ENCODE peak calls at places on chromosomes 4 and X, in four cellular contexts. One of them, this sample, is unnamed.

GRCh38 chrX:134625315-134625718 is 33.0 kb downstream of the PLAC1 start:
- DNase-seq in upper lobe of left lung: no peak
- DNase-seq in WTC11: no peak
- DNase-seq in stimulated activated CD8-positive, alpha-beta memory T cell treated with anti-CD3 and anti-CD28 coated beads, Interleukin-2, amount 100 ng/mL, for 48 hours: no peak
- DNase-seq in this sample: no peak

GRCh38 chr4:90074322-90074886 is 52.8 kb upstream of the CCSER1 start:
- DNase-seq in upper lobe of left lung: no peak
- DNase-seq in WTC11: no peak
- DNase-seq in stimulated activated CD8-positive, alpha-beta memory T cell treated with anti-CD3 and anti-CD28 coated beads, Interleukin-2, amount 100 ng/mL, for 48 hours: no peak
- DNase-seq in this sample: peak; percentile 56

GRCh38 chrX:44244008-44244407 is 99.5 kb downstream of the EFHC2 start:
- DNase-seq in upper lobe of left lung: no peak
- DNase-seq in WTC11: no peak
- DNase-seq in stimulated activated CD8-positive, alpha-beta memory T cell treated with anti-CD3 and anti-CD28 coated beads, Interleukin-2, amount 100 ng/mL, for 48 hours: no peak
- DNase-seq in this sample: peak; percentile 28

GRCh38 chr4:7103031-7103598 is 35.3 kb upstream of the GRPEL1 start:
- DNase-seq in upper lobe of left lung: peak; percentile 92
- DNase-seq in WTC11: peak; percentile 87
- DNase-seq in stimulated activated CD8-positive, alpha-beta memory T cell treated with anti-CD3 and anti-CD28 coated beads, Interleukin-2, amount 100 ng/mL, for 48 hours: peak; percentile 82
- DNase-seq in this sample: peak; percentile 95

GRCh38 chrX:103688949-103689348 is 2.5 kb upstream of the MORF4L2 start:
- DNase-seq in upper lobe of left lung: no peak
- DNase-seq in WTC11: no peak
- DNase-seq in stimulated activated CD8-positive, alpha-beta memory T cell treated with anti-CD3 and anti-CD28 coated beads, Interleukin-2, amount 100 ng/mL, for 48 hours: no peak
- DNase-seq in this sample: peak; percentile 61

GRCh38 chrX:80431502-80431832 is 11.2 kb downstream of the TENT5D start:
- DNase-seq in upper lobe of left lung: no peak
- DNase-seq in WTC11: no peak
- DNase-seq in stimulated activated CD8-positive, alpha-beta memory T cell treated with anti-CD3 and anti-CD28 coated beads, Interleukin-2, amount 100 ng/mL, for 48 hours: no peak
- DNase-seq in this sample: no peak

GRCh38 chr4:108762559-108763225 is at the start of gene ETNPPL:
- DNase-seq in upper lobe of left lung: no peak
- DNase-seq in WTC11: peak; percentile 79
- DNase-seq in stimulated activated CD8-positive, alpha-beta memory T cell treated with anti-CD3 and anti-CD28 coated beads, Interleukin-2, amount 100 ng/mL, for 48 hours: no peak
- DNase-seq in this sample: peak; percentile 85

GRCh38 chr4:173518419-173519102 is 11.5 kb downstream of the HAND2 start:
- DNase-seq in upper lobe of left lung: no peak
- DNase-seq in WTC11: no peak
- DNase-seq in stimulated activated CD8-positive, alpha-beta memory T cell treated with anti-CD3 and anti-CD28 coated beads, Interleukin-2, amount 100 ng/mL, for 48 hours: no peak
- DNase-seq in this sample: peak; percentile 47

GRCh38 chr4:142778430-142778829 is 67.7 kb downstream of the INPP4B start:
- DNase-seq in upper lobe of left lung: no peak
- DNase-seq in WTC11: no peak
- DNase-seq in stimulated activated CD8-positive, alpha-beta memory T cell treated with anti-CD3 and anti-CD28 coated beads, Interleukin-2, amount 100 ng/mL, for 48 hours: no peak
- DNase-seq in this sample: no peak

GRCh38 chrX:12771445-12772069 is 19.7 kb upstream of the PRPS2 start:
- DNase-seq in upper lobe of left lung: peak; percentile 60
- DNase-seq in WTC11: peak; percentile 66
- DNase-seq in stimulated activated CD8-positive, alpha-beta memory T cell treated with anti-CD3 and anti-CD28 coated beads, Interleukin-2, amount 100 ng/mL, for 48 hours: peak; percentile 46
- DNase-seq in this sample: peak; percentile 84

GRCh38 chrX:72705814-72706213 is 8.3 kb downstream of the PHKA1 start:
- DNase-seq in upper lobe of left lung: no peak
- DNase-seq in WTC11: no peak
- DNase-seq in stimulated activated CD8-positive, alpha-beta memory T cell treated with anti-CD3 and anti-CD28 coated beads, Interleukin-2, amount 100 ng/mL, for 48 hours: no peak
- DNase-seq in this sample: no peak

GRCh38 chr4:123200417-123200945 is 196.1 kb upstream of the SPRY1 start:
- DNase-seq in upper lobe of left lung: no peak
- DNase-seq in WTC11: no peak
- DNase-seq in stimulated activated CD8-positive, alpha-beta memory T cell treated with anti-CD3 and anti-CD28 coated beads, Interleukin-2, amount 100 ng/mL, for 48 hours: no peak
- DNase-seq in this sample: no peak

GRCh38 chr4:41209187-41209586 is 5.2 kb downstream of the APBB2 start:
- DNase-seq in upper lobe of left lung: peak; percentile 36
- DNase-seq in WTC11: no peak
- DNase-seq in stimulated activated CD8-positive, alpha-beta memory T cell treated with anti-CD3 and anti-CD28 coated beads, Interleukin-2, amount 100 ng/mL, for 48 hours: no peak
- DNase-seq in this sample: no peak

GRCh38 chrX:154799554-154800348 is 5.5 kb downstream of the MPP1 start:
- DNase-seq in upper lobe of left lung: no peak
- DNase-seq in WTC11: no peak
- DNase-seq in stimulated activated CD8-positive, alpha-beta memory T cell treated with anti-CD3 and anti-CD28 coated beads, Interleukin-2, amount 100 ng/mL, for 48 hours: no peak
- DNase-seq in this sample: peak; percentile 80

GRCh38 chrX:107450823-107451509 is 1.5 kb downstream of the FRMPD3 start:
- DNase-seq in upper lobe of left lung: no peak
- DNase-seq in WTC11: peak; percentile 76
- DNase-seq in stimulated activated CD8-positive, alpha-beta memory T cell treated with anti-CD3 and anti-CD28 coated beads, Interleukin-2, amount 100 ng/mL, for 48 hours: no peak
- DNase-seq in this sample: peak; percentile 82

GRCh38 chr4:88698539-88698938 is 910 bp upstream of the NAP1L5 start:
- DNase-seq in upper lobe of left lung: no peak
- DNase-seq in WTC11: no peak
- DNase-seq in stimulated activated CD8-positive, alpha-beta memory T cell treated with anti-CD3 and anti-CD28 coated beads, Interleukin-2, amount 100 ng/mL, for 48 hours: no peak
- DNase-seq in this sample: no peak

GRCh38 chr4:123127865-123128264 is 205.5 kb upstream of the NUDT6 start:
- DNase-seq in upper lobe of left lung: no peak
- DNase-seq in WTC11: no peak
- DNase-seq in stimulated activated CD8-positive, alpha-beta memory T cell treated with anti-CD3 and anti-CD28 coated beads, Interleukin-2, amount 100 ng/mL, for 48 hours: no peak
- DNase-seq in this sample: no peak

GRCh38 chrX:110006826-110007375 is 4.0 kb downstream of the TMEM164 start:
- DNase-seq in upper lobe of left lung: no peak
- DNase-seq in WTC11: no peak
- DNase-seq in stimulated activated CD8-positive, alpha-beta memory T cell treated with anti-CD3 and anti-CD28 coated beads, Interleukin-2, amount 100 ng/mL, for 48 hours: no peak
- DNase-seq in this sample: no peak

GRCh38 chr4:187618701-187619278 is 376.8 kb upstream of the ZFP42 start:
- DNase-seq in upper lobe of left lung: no peak
- DNase-seq in WTC11: no peak
- DNase-seq in stimulated activated CD8-positive, alpha-beta memory T cell treated with anti-CD3 and anti-CD28 coated beads, Interleukin-2, amount 100 ng/mL, for 48 hours: no peak
- DNase-seq in this sample: no peak

GRCh38 chrX:40173662-40174593 is 76.2 kb upstream of the BCOR start:
- DNase-seq in upper lobe of left lung: peak; percentile 83
- DNase-seq in WTC11: peak; percentile 38
- DNase-seq in stimulated activated CD8-positive, alpha-beta memory T cell treated with anti-CD3 and anti-CD28 coated beads, Interleukin-2, amount 100 ng/mL, for 48 hours: no peak
- DNase-seq in this sample: peak; percentile 50

GRCh38 chr4:8639021-8639420 is 46.5 kb downstream of the CPZ start:
- DNase-seq in upper lobe of left lung: no peak
- DNase-seq in WTC11: peak; percentile 7
- DNase-seq in stimulated activated CD8-positive, alpha-beta memory T cell treated with anti-CD3 and anti-CD28 coated beads, Interleukin-2, amount 100 ng/mL, for 48 hours: no peak
- DNase-seq in this sample: no peak

GRCh38 chr4:157222764-157223145 is 2.2 kb downstream of the GRIA2 start:
- DNase-seq in upper lobe of left lung: no peak
- DNase-seq in WTC11: no peak
- DNase-seq in stimulated activated CD8-positive, alpha-beta memory T cell treated with anti-CD3 and anti-CD28 coated beads, Interleukin-2, amount 100 ng/mL, for 48 hours: no peak
- DNase-seq in this sample: no peak

GRCh38 chr4:165476214-165477098 is 97.6 kb downstream of the CPE start:
- DNase-seq in upper lobe of left lung: no peak
- DNase-seq in WTC11: no peak
- DNase-seq in stimulated activated CD8-positive, alpha-beta memory T cell treated with anti-CD3 and anti-CD28 coated beads, Interleukin-2, amount 100 ng/mL, for 48 hours: no peak
- DNase-seq in this sample: no peak

GRCh38 chr4:43471950-43472349 is 579.4 kb downstream of the GRXCR1 start:
- DNase-seq in upper lobe of left lung: no peak
- DNase-seq in WTC11: no peak
- DNase-seq in stimulated activated CD8-positive, alpha-beta memory T cell treated with anti-CD3 and anti-CD28 coated beads, Interleukin-2, amount 100 ng/mL, for 48 hours: no peak
- DNase-seq in this sample: no peak

GRCh38 chr4:109557433-109557832 is 2.6 kb upstream of the MCUB start:
- DNase-seq in upper lobe of left lung: no peak
- DNase-seq in WTC11: no peak
- DNase-seq in stimulated activated CD8-positive, alpha-beta memory T cell treated with anti-CD3 and anti-CD28 coated beads, Interleukin-2, amount 100 ng/mL, for 48 hours: no peak
- DNase-seq in this sample: no peak

GRCh38 chrX:16950423-16950822 is 4.0 kb downstream of the REPS2 start:
- DNase-seq in upper lobe of left lung: no peak
- DNase-seq in WTC11: no peak
- DNase-seq in stimulated activated CD8-positive, alpha-beta memory T cell treated with anti-CD3 and anti-CD28 coated beads, Interleukin-2, amount 100 ng/mL, for 48 hours: no peak
- DNase-seq in this sample: no peak

GRCh38 chr4:3756343-3757059 is 9.7 kb upstream of the ADRA2C start:
- DNase-seq in upper lobe of left lung: no peak
- DNase-seq in WTC11: no peak
- DNase-seq in stimulated activated CD8-positive, alpha-beta memory T cell treated with anti-CD3 and anti-CD28 coated beads, Interleukin-2, amount 100 ng/mL, for 48 hours: no peak
- DNase-seq in this sample: no peak

GRCh38 chr4:121182296-121182695 is 18.2 kb upstream of the TNIP3 start:
- DNase-seq in upper lobe of left lung: no peak
- DNase-seq in WTC11: no peak
- DNase-seq in stimulated activated CD8-positive, alpha-beta memory T cell treated with anti-CD3 and anti-CD28 coated beads, Interleukin-2, amount 100 ng/mL, for 48 hours: no peak
- DNase-seq in this sample: no peak

GRCh38 chr4:113537183-113537977 is 224.2 kb downstream of the CAMK2D start:
- DNase-seq in upper lobe of left lung: no peak
- DNase-seq in WTC11: no peak
- DNase-seq in stimulated activated CD8-positive, alpha-beta memory T cell treated with anti-CD3 and anti-CD28 coated beads, Interleukin-2, amount 100 ng/mL, for 48 hours: no peak
- DNase-seq in this sample: no peak

GRCh38 chr4:38867478-38868054 is at the start of gene FAM114A1:
- DNase-seq in upper lobe of left lung: peak; percentile 87
- DNase-seq in WTC11: peak; percentile 61
- DNase-seq in stimulated activated CD8-positive, alpha-beta memory T cell treated with anti-CD3 and anti-CD28 coated beads, Interleukin-2, amount 100 ng/mL, for 48 hours: peak; percentile 8
- DNase-seq in this sample: peak; percentile 79

GRCh38 chrX:63754141-63754859 is 30.7 kb downstream of the ARHGEF9 start:
- DNase-seq in upper lobe of left lung: peak; percentile 32
- DNase-seq in WTC11: no peak
- DNase-seq in stimulated activated CD8-positive, alpha-beta memory T cell treated with anti-CD3 and anti-CD28 coated beads, Interleukin-2, amount 100 ng/mL, for 48 hours: peak; percentile 16
- DNase-seq in this sample: no peak

GRCh38 chrX:69015156-69015555 is 150.1 kb downstream of the PJA1 start:
- DNase-seq in upper lobe of left lung: no peak
- DNase-seq in WTC11: no peak
- DNase-seq in stimulated activated CD8-positive, alpha-beta memory T cell treated with anti-CD3 and anti-CD28 coated beads, Interleukin-2, amount 100 ng/mL, for 48 hours: no peak
- DNase-seq in this sample: no peak

GRCh38 chrX:49287665-49288064 is 15.8 kb upstream of the GAGE10 start:
- DNase-seq in upper lobe of left lung: no peak
- DNase-seq in WTC11: no peak
- DNase-seq in stimulated activated CD8-positive, alpha-beta memory T cell treated with anti-CD3 and anti-CD28 coated beads, Interleukin-2, amount 100 ng/mL, for 48 hours: no peak
- DNase-seq in this sample: no peak

GRCh38 chrX:40149286-40150175 is 51.8 kb upstream of the BCOR start:
- DNase-seq in upper lobe of left lung: no peak
- DNase-seq in WTC11: no peak
- DNase-seq in stimulated activated CD8-positive, alpha-beta memory T cell treated with anti-CD3 and anti-CD28 coated beads, Interleukin-2, amount 100 ng/mL, for 48 hours: no peak
- DNase-seq in this sample: peak; percentile 16

GRCh38 chr4:94011190-94011589 is 182.6 kb downstream of the ATOH1 start:
- DNase-seq in upper lobe of left lung: no peak
- DNase-seq in WTC11: no peak
- DNase-seq in stimulated activated CD8-positive, alpha-beta memory T cell treated with anti-CD3 and anti-CD28 coated beads, Interleukin-2, amount 100 ng/mL, for 48 hours: no peak
- DNase-seq in this sample: no peak

GRCh38 chrX:46327229-46328081 is 217.8 kb downstream of the ZNF674 start:
- DNase-seq in upper lobe of left lung: peak; percentile 33
- DNase-seq in WTC11: peak; percentile 68
- DNase-seq in stimulated activated CD8-positive, alpha-beta memory T cell treated with anti-CD3 and anti-CD28 coated beads, Interleukin-2, amount 100 ng/mL, for 48 hours: no peak
- DNase-seq in this sample: peak; percentile 87

This sample was measured in neural progenitor cell.